ENCODE peak calls at places on chromosomes 7 and 10, in eight cellular contexts. B, Z, I, S, A, V, W and G are unnamed samples.

GRCh38 chr10:62616885-62617635 is 187.5 kb upstream of the ADO start:
- DNase-seq in B (no peak), Z (no peak), I (no peak), S (no peak), A (no peak), V (no peak), W (no peak), G (no peak)

GRCh38 chr7:46763348-46763747 is 818.6 kb downstream of the TNS3 start:
- DNase-seq in B (no peak), Z (no peak), I (no peak), S (no peak), A (no peak), V (peak), W (no peak), G (no peak)

GRCh38 chr7:2594599-2594998 is 35.8 kb downstream of the IQCE start:
- DNase-seq in B (no peak), Z (no peak), I (no peak), S (no peak), A (no peak), V (no peak), W (no peak), G (no peak)

GRCh38 chr10:2929457-2929856 is 137.9 kb upstream of the PFKP start:
- DNase-seq in B (no peak), Z (no peak), I (no peak), S (no peak), A (no peak), V (no peak), W (no peak), G (no peak)

GRCh38 chr10:14093735-14094484 is 236.8 kb downstream of the FRMD4A start:
- DNase-seq in B (no peak), Z (peak), I (peak), S (no peak), A (no peak), V (peak), W (no peak), G (no peak)

GRCh38 chr7:78734626-78735025 is 718.8 kb downstream of the MAGI2 start:
- DNase-seq in B (no peak), Z (no peak), I (no peak), S (no peak), A (no peak), V (peak), W (no peak), G (no peak)

GRCh38 chr10:86286591-86287421 is 79.8 kb downstream of the GRID1 start:
- DNase-seq in B (no peak), Z (no peak), I (no peak), S (no peak), A (no peak), V (no peak), W (peak), G (no peak)

GRCh38 chr7:43647772-43648643 is 65.1 kb downstream of the STK17A start:
- DNase-seq in B (peak), Z (peak), I (peak), S (peak), A (peak), V (peak), W (peak), G (peak)

GRCh38 chr7:147818338-147818737 is 772.2 kb upstream of the C7orf33 start:
- DNase-seq in B (no peak), Z (no peak), I (no peak), S (no peak), A (no peak), V (no peak), W (no peak), G (no peak)

GRCh38 chr7:20132596-20132995 is 84.6 kb downstream of the MACC1 start:
- DNase-seq in B (no peak), Z (no peak), I (no peak), S (no peak), A (no peak), V (no peak), W (no peak), G (no peak)

GRCh38 chr10:110016037-110016436 is 8.3 kb downstream of the ADD3 start:
- DNase-seq in B (no peak), Z (peak), I (no peak), S (no peak), A (no peak), V (peak), W (no peak), G (no peak)

GRCh38 chr7:142984297-142984696 is 22.1 kb upstream of the KEL start:
- DNase-seq in B (no peak), Z (no peak), I (no peak), S (no peak), A (no peak), V (no peak), W (no peak), G (no peak)

GRCh38 chr7:41870505-41871138 is 167.7 kb upstream of the INHBA start:
- DNase-seq in B (no peak), Z (no peak), I (no peak), S (no peak), A (no peak), V (peak), W (no peak), G (no peak)

GRCh38 chr10:74244097-74244685 is 93.2 kb downstream of the ADK start:
- DNase-seq in B (no peak), Z (peak), I (no peak), S (no peak), A (no peak), V (peak), W (no peak), G (no peak)

GRCh38 chr10:88992945-88993537 is 2.4 kb downstream of the FAS start:
- DNase-seq in B (no peak), Z (no peak), I (no peak), S (no peak), A (no peak), V (peak), W (no peak), G (no peak)

GRCh38 chr7:66883716-66884115 is 37.3 kb upstream of the TMEM248 start:
- DNase-seq in B (no peak), Z (no peak), I (peak), S (no peak), A (peak), V (peak), W (no peak), G (no peak)

GRCh38 chr7:76048668-76048988 is 722 bp downstream of the MDH2 start:
- DNase-seq in B (no peak), Z (peak), I (no peak), S (no peak), A (peak), V (no peak), W (peak), G (peak)

GRCh38 chr7:93337047-93337446 is 104.9 kb downstream of the VPS50 start:
- DNase-seq in B (no peak), Z (no peak), I (no peak), S (no peak), A (no peak), V (no peak), W (no peak), G (no peak)

GRCh38 chr7:21256310-21256877 is 171.5 kb upstream of the SP4 start:
- DNase-seq in B (no peak), Z (peak), I (peak), S (no peak), A (no peak), V (peak), W (no peak), G (no peak)

GRCh38 chr10:475709-476457 is 213.6 kb downstream of the DIP2C start:
- DNase-seq in B (no peak), Z (no peak), I (no peak), S (no peak), A (no peak), V (no peak), W (no peak), G (no peak)

GRCh38 chr7:54987772-54988171 is 31.0 kb upstream of the EGFR start:
- DNase-seq in B (no peak), Z (no peak), I (no peak), S (no peak), A (no peak), V (no peak), W (no peak), G (no peak)

GRCh38 chr10:11148131-11148530 is 130.5 kb downstream of the CELF2 start:
- DNase-seq in B (no peak), Z (no peak), I (no peak), S (no peak), A (no peak), V (no peak), W (no peak), G (no peak)

GRCh38 chr10:14658331-14659122 is 116.2 kb downstream of the FAM107B start:
- DNase-seq in B (peak), Z (no peak), I (peak), S (no peak), A (no peak), V (peak), W (no peak), G (no peak)

GRCh38 chr10:10043083-10043482 is 974.6 kb upstream of the CELF2 start:
- DNase-seq in B (no peak), Z (no peak), I (no peak), S (no peak), A (no peak), V (no peak), W (no peak), G (no peak)

GRCh38 chr7:27171636-27172387 is 2.3 kb downstream of the HOXA10 start:
- DNase-seq in B (no peak), Z (peak), I (no peak), S (peak), A (no peak), V (no peak), W (peak), G (no peak)

GRCh38 chr10:62899316-62899715 is 83.2 kb upstream of the EGR2 start:
- DNase-seq in B (no peak), Z (no peak), I (no peak), S (no peak), A (no peak), V (peak), W (no peak), G (no peak)

GRCh38 chr7:12228024-12228423 is 16.9 kb downstream of the TMEM106B start:
- DNase-seq in B (no peak), Z (no peak), I (no peak), S (no peak), A (no peak), V (no peak), W (no peak), G (no peak)